ENCODE peak calls at places on chromosome 18, in eight cellular contexts. One of them, this sample, is unnamed.

GRCh38 chr18:59820663-59821062 is 79.1 kb upstream of the PMAIP1 start:
- DNase-seq in fibroblast of mammary gland: peak
- DNase-seq in coronary artery: no peak
- DNase-seq in spleen: no peak
- DNase-seq in fibroblast of pulmonary artery: no peak
- DNase-seq in MM.1S: no peak
- DNase-seq in BJ: no peak
- DNase-seq in upper lobe of right lung: no peak
- DNase-seq in this sample: no peak

GRCh38 chr18:23992119-23992940 is 22.2 kb upstream of the TTC39C start:
- DNase-seq in upper lobe of right lung: no peak
- DNase-seq in fibroblast of mammary gland: no peak
- DNase-seq in spleen: no peak
- DNase-seq in fibroblast of pulmonary artery: no peak
- DNase-seq in BJ: no peak
- DNase-seq in coronary artery: no peak
- DNase-seq in MM.1S: no peak
- DNase-seq in this sample: no peak

GRCh38 chr18:25298853-25299274 is 53.1 kb downstream of the ZNF521 start:
- DNase-seq in fibroblast of mammary gland: peak
- DNase-seq in BJ: peak
- DNase-seq in spleen: no peak
- DNase-seq in MM.1S: no peak
- DNase-seq in fibroblast of pulmonary artery: peak
- DNase-seq in coronary artery: no peak
- DNase-seq in upper lobe of right lung: no peak
- DNase-seq in this sample: peak

GRCh38 chr18:48875314-48875941 is 75.3 kb downstream of the SMAD7 start:
- DNase-seq in upper lobe of right lung: no peak
- DNase-seq in spleen: peak
- DNase-seq in MM.1S: no peak
- DNase-seq in fibroblast of mammary gland: no peak
- DNase-seq in BJ: no peak
- DNase-seq in fibroblast of pulmonary artery: no peak
- DNase-seq in coronary artery: no peak
- DNase-seq in this sample: no peak

GRCh38 chr18:9835112-9835755 is 50.5 kb upstream of the TXNDC2 start:
- DNase-seq in coronary artery: no peak
- DNase-seq in upper lobe of right lung: no peak
- DNase-seq in BJ: no peak
- DNase-seq in fibroblast of pulmonary artery: no peak
- DNase-seq in MM.1S: no peak
- DNase-seq in fibroblast of mammary gland: no peak
- DNase-seq in spleen: no peak
- DNase-seq in this sample: no peak

GRCh38 chr18:79934311-79935097 is 16.9 kb downstream of the SLC66A2 start:
- DNase-seq in MM.1S: no peak
- DNase-seq in BJ: no peak
- DNase-seq in coronary artery: peak
- DNase-seq in upper lobe of right lung: peak
- DNase-seq in fibroblast of pulmonary artery: no peak
- DNase-seq in fibroblast of mammary gland: no peak
- DNase-seq in spleen: peak
- DNase-seq in this sample: peak

GRCh38 chr18:44681039-44681595 is 429 bp downstream of the SETBP1 start:
- DNase-seq in coronary artery: no peak
- DNase-seq in BJ: no peak
- DNase-seq in spleen: no peak
- DNase-seq in upper lobe of right lung: no peak
- DNase-seq in fibroblast of pulmonary artery: no peak
- DNase-seq in MM.1S: no peak
- DNase-seq in fibroblast of mammary gland: peak
- DNase-seq in this sample: no peak

GRCh38 chr18:9426753-9427152 is 48.6 kb upstream of the RALBP1 start:
- DNase-seq in MM.1S: no peak
- DNase-seq in fibroblast of pulmonary artery: no peak
- DNase-seq in upper lobe of right lung: no peak
- DNase-seq in coronary artery: no peak
- DNase-seq in fibroblast of mammary gland: no peak
- DNase-seq in spleen: no peak
- DNase-seq in BJ: no peak
- DNase-seq in this sample: no peak

DNA sequence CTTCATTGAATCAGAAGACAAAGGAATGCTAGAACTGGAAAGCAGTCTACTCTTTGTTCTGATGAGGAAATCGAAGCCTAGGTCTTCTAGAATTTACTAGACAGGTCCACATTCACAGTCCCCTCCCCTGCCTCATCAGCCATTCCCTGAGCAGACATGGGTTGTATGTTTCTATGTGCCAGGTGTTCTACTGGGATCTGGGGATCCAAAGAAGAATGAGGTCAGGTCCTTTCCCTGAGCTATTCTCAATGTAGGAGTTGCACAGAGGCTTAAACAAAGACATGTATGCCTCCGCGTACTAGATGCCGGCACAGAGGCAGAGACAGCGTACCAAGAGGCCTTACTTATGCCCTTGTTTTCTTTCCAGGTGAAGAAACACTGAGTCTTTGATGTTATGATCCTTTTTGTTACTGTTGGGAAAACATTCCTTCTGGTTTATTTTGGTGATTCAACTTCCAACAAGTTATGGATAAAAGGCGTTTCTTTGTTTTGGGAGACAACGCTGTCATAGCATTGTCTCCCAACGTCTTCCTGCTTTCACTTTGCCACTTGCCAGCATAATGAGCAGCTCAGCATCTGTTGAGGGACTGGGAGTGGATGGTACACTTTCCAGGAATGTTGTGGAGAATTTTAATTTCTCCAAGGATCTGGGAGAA is 174.4 kb downstream of the ALPK2 start:
- DNase-seq in BJ: no peak
- DNase-seq in fibroblast of pulmonary artery: no peak
- DNase-seq in fibroblast of mammary gland: no peak
- DNase-seq in coronary artery: no peak
- DNase-seq in spleen: no peak
- DNase-seq in upper lobe of right lung: no peak
- DNase-seq in MM.1S: no peak
- DNase-seq in this sample: no peak
- H3K4me3 ChIP-seq in BJ: no peak
- H3K4me3 ChIP-seq in fibroblast of pulmonary artery: no peak
- H3K4me3 ChIP-seq in fibroblast of mammary gland: no peak
- H3K4me3 ChIP-seq in coronary artery: no peak
- H3K4me3 ChIP-seq in spleen: no peak
- H3K4me3 ChIP-seq in upper lobe of right lung: no peak
- H3K4me3 ChIP-seq in MM.1S: no peak
- H3K4me3 ChIP-seq in this sample: no peak

DNA sequence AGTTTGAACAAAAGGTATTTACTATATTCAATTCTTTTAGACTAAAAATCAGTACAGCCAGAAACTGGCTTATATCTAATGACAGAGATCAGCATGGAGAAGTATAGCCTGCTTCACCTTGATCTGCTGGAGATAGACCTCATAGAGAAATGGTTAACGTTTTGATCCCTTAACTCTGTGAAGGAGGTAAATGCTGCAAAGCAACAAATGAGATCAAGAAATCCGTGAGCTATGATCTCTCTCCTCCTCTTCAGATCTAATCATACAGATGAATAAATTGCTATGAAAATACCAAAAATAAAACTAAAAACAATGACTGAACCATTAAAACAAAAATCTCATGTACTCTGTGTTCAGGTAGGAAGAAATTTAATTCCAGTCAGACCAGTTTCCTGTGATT is 42.8 kb downstream of the KLHL14 start:
- DNase-seq in fibroblast of pulmonary artery: no peak
- DNase-seq in coronary artery: no peak
- DNase-seq in upper lobe of right lung: no peak
- DNase-seq in MM.1S: no peak
- DNase-seq in spleen: no peak
- DNase-seq in fibroblast of mammary gland: no peak
- DNase-seq in BJ: no peak
- DNase-seq in this sample: no peak
- H3K4me3 ChIP-seq in fibroblast of pulmonary artery: peak
- H3K4me3 ChIP-seq in coronary artery: peak
- H3K4me3 ChIP-seq in upper lobe of right lung: peak
- H3K4me3 ChIP-seq in MM.1S: peak
- H3K4me3 ChIP-seq in spleen: peak
- H3K4me3 ChIP-seq in fibroblast of mammary gland: peak
- H3K4me3 ChIP-seq in BJ: no peak
- H3K4me3 ChIP-seq in this sample: peak

DNA sequence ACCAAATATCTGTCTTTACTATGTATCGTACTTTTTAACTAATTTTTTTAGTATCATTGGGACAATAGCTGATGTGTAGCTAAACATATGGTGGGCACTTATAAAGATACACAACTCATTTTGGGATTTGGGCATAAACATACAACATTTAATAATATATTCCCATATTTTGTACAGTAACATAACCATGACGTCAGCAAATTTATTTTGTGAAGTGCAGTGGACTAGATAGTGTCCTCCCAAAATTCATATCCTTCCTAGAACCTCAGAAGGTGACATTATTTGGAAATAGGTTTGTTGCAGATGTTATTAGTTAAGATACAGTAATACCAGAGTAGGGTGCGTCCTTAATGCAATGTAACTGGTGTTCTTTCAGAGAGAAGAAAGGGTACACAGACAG is 356.7 kb downstream of the CDH7 start:
- DNase-seq in fibroblast of mammary gland: no peak
- DNase-seq in BJ: no peak
- DNase-seq in MM.1S: no peak
- DNase-seq in fibroblast of pulmonary artery: no peak
- DNase-seq in spleen: no peak
- DNase-seq in coronary artery: no peak
- DNase-seq in upper lobe of right lung: no peak
- DNase-seq in this sample: no peak
- H3K4me3 ChIP-seq in fibroblast of mammary gland: no peak
- H3K4me3 ChIP-seq in BJ: no peak
- H3K4me3 ChIP-seq in MM.1S: no peak
- H3K4me3 ChIP-seq in fibroblast of pulmonary artery: no peak
- H3K4me3 ChIP-seq in spleen: no peak
- H3K4me3 ChIP-seq in coronary artery: no peak
- H3K4me3 ChIP-seq in upper lobe of right lung: no peak
- H3K4me3 ChIP-seq in this sample: no peak

GRCh38 chr18:69954719-69955118 is 7.0 kb upstream of the CD226 start:
- DNase-seq in spleen: no peak
- DNase-seq in fibroblast of mammary gland: no peak
- DNase-seq in fibroblast of pulmonary artery: peak
- DNase-seq in upper lobe of right lung: no peak
- DNase-seq in MM.1S: no peak
- DNase-seq in BJ: no peak
- DNase-seq in coronary artery: no peak
- DNase-seq in this sample: no peak

GRCh38 chr18:69958422-69958821 is 10.7 kb upstream of the CD226 start:
- DNase-seq in coronary artery: no peak
- DNase-seq in fibroblast of pulmonary artery: no peak
- DNase-seq in MM.1S: no peak
- DNase-seq in upper lobe of right lung: no peak
- DNase-seq in spleen: no peak
- DNase-seq in BJ: no peak
- DNase-seq in fibroblast of mammary gland: no peak
- DNase-seq in this sample: no peak

GRCh38 chr18:69956037-69956436 is 8.4 kb upstream of the CD226 start:
- DNase-seq in coronary artery: no peak
- DNase-seq in fibroblast of mammary gland: no peak
- DNase-seq in BJ: peak
- DNase-seq in spleen: no peak
- DNase-seq in MM.1S: no peak
- DNase-seq in upper lobe of right lung: no peak
- DNase-seq in fibroblast of pulmonary artery: no peak
- DNase-seq in this sample: no peak

GRCh38 chr18:69957071-69957620 is 9.5 kb upstream of the CD226 start:
- DNase-seq in MM.1S: peak
- DNase-seq in fibroblast of pulmonary artery: no peak
- DNase-seq in BJ: no peak
- DNase-seq in coronary artery: no peak
- DNase-seq in spleen: no peak
- DNase-seq in upper lobe of right lung: no peak
- DNase-seq in fibroblast of mammary gland: no peak
- DNase-seq in this sample: no peak

DNA sequence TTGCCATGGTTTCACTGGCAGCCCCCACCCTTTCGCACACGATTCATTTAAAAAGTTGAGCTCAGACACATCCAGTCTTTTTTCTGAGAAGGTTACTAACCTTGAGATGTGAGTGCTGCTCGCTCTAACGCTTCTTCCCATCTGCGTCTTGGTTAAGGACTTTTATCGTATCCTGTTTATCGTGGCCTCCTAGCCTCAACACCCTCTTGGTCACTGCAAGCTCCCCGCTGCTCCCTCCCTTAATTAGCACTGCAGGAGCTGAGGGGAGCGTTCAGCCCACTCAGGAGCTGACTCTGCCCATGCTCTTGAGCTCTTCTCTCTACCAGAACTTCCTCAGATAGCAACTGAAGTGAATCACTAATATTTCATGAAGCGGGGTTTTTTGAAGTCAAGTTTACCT is 9.0 kb upstream of the CD226 start:
- DNase-seq in coronary artery: no peak
- DNase-seq in MM.1S: no peak
- DNase-seq in fibroblast of mammary gland: no peak
- DNase-seq in fibroblast of pulmonary artery: no peak
- DNase-seq in upper lobe of right lung: no peak
- DNase-seq in BJ: no peak
- DNase-seq in spleen: no peak
- DNase-seq in this sample: no peak
- H3K4me3 ChIP-seq in coronary artery: no peak
- H3K4me3 ChIP-seq in MM.1S: peak
- H3K4me3 ChIP-seq in fibroblast of mammary gland: no peak
- H3K4me3 ChIP-seq in fibroblast of pulmonary artery: no peak
- H3K4me3 ChIP-seq in upper lobe of right lung: no peak
- H3K4me3 ChIP-seq in BJ: no peak
- H3K4me3 ChIP-seq in spleen: peak
- H3K4me3 ChIP-seq in this sample: no peak

GRCh38 chr18:3995476-3996102 is 459.5 kb downstream of the DLGAP1 start:
- DNase-seq in fibroblast of pulmonary artery: peak
- DNase-seq in upper lobe of right lung: no peak
- DNase-seq in MM.1S: peak
- DNase-seq in fibroblast of mammary gland: peak
- DNase-seq in BJ: no peak
- DNase-seq in coronary artery: no peak
- DNase-seq in spleen: no peak
- DNase-seq in this sample: peak
- H3K4me3 ChIP-seq in fibroblast of pulmonary artery: no peak
- H3K4me3 ChIP-seq in upper lobe of right lung: no peak
- H3K4me3 ChIP-seq in MM.1S: no peak
- H3K4me3 ChIP-seq in fibroblast of mammary gland: no peak
- H3K4me3 ChIP-seq in BJ: no peak
- H3K4me3 ChIP-seq in coronary artery: peak
- H3K4me3 ChIP-seq in spleen: no peak
- H3K4me3 ChIP-seq in this sample: no peak